ENCODE peak calls at places on chromosomes 4 and X, in four cellular contexts. N, P, I and Y are unnamed samples. For H3K36me3, the result is how much of the 10 kb centered on the place peaks cover.

GRCh38 chr4:4854649-4855292 is 4.7 kb upstream of the MSX1 start:
- DNase-seq in N (no peak), P (no peak), I (no peak), Y (no peak)

GRCh38 chr4:159400782-159401712 is 298.2 kb downstream of the RAPGEF2 start:
- DNase-seq in N (no peak), P (no peak), I (no peak), Y (no peak)

GRCh38 chr4:60948008-60948407 is 252.1 kb upstream of the ADGRL3 start:
- DNase-seq in N (no peak), P (no peak), I (no peak), Y (no peak)

GRCh38 chrX:15576019-15576418 is 24.7 kb downstream of the ACE2 start:
- DNase-seq in N (no peak), P (no peak), I (peak), Y (no peak)

GRCh38 chrX:2351999-2352995 is 148.5 kb downstream of the DHRSX start:
- DNase-seq in N (no peak), P (no peak), I (peak), Y (no peak)

GRCh38 chr4:142656178-142656577 is 189.9 kb downstream of the INPP4B start:
- DNase-seq in N (peak), P (no peak), I (no peak), Y (no peak)

GRCh38 chr4:2281575-2282343 is 19.9 kb upstream of the MXD4 start:
- DNase-seq in N (peak), P (peak), I (no peak), Y (peak)

GRCh38 chrX:9785252-9785943 is 831 bp upstream of the SHROOM2 start:
- DNase-seq in N (no peak), P (no peak), I (no peak), Y (no peak)

GRCh38 chr4:163171590-163171989 is 4.9 kb upstream of the NAF1 start:
- DNase-seq in N (no peak), P (no peak), I (no peak), Y (no peak)

GRCh38 chr4:53489279-53489889 is 101.9 kb downstream of the LNX1 start:
- DNase-seq in N (no peak), P (no peak), I (peak), Y (no peak)

GRCh38 chr4:79121875-79122358 is 182.7 kb upstream of the PAQR3 start:
- DNase-seq in N (no peak), P (no peak), I (no peak), Y (no peak)

GRCh38 chrX:154021131-154021611 is 1.5 kb upstream of the IRAK1 start:
- DNase-seq in N (no peak), P (no peak), I (peak), Y (no peak)

GRCh38 chr4:98433608-98434198 is 172.5 kb downstream of the RAP1GDS1 start:
- DNase-seq in N (no peak), P (no peak), I (no peak), Y (no peak)

GRCh38 chrX:48694776-48695523 is 1.6 kb upstream of the SUV39H1 start:
- DNase-seq in N (no peak), P (no peak), I (no peak), Y (no peak)

GRCh38 chr4:118989098-118990080 is 100.7 kb downstream of the SYNPO2 start:
- DNase-seq in N (no peak), P (no peak), I (peak), Y (no peak)

GRCh38 chrX:84187501-84188319 is at the start of gene RPS6KA6:
- DNase-seq in N (peak), P (peak), I (peak), Y (peak)

GRCh38 chr4:22743290-22743689 is 50.6 kb downstream of the GBA3 start:
- DNase-seq in N (no peak), P (no peak), I (no peak), Y (no peak)

GRCh38 chrX:23008431-23009099 is 8.8 kb downstream of the DDX53 start:
- DNase-seq in N (no peak), P (no peak), I (peak), Y (no peak)

GRCh38 chrX:121256653-121257052 is 209.2 kb downstream of the GLUD2 start:
- DNase-seq in N (no peak), P (no peak), I (no peak), Y (no peak)

GRCh38 chr4:139738846-139739613 is 73.4 kb downstream of the MGST2 start:
- DNase-seq in N (no peak), P (no peak), I (no peak), Y (no peak)

GRCh38 chr4:165288639-165289428 is 38.6 kb upstream of the MSMO1 start:
- DNase-seq in N (no peak), P (no peak), I (no peak), Y (no peak)

GRCh38 chrX:39629001-39629400 is 468.8 kb downstream of the BCOR start:
- DNase-seq in N (no peak), P (no peak), I (no peak), Y (no peak)

GRCh38 chr4:186724048-186724860 is 598 bp upstream of the FAT1 start:
- DNase-seq in N (peak), P (peak), I (no peak), Y (no peak)

GRCh38 chr4:55993994-55994657 is 45.4 kb downstream of the CEP135 start:
- DNase-seq in N (no peak), P (no peak), I (no peak), Y (no peak)

DNA sequence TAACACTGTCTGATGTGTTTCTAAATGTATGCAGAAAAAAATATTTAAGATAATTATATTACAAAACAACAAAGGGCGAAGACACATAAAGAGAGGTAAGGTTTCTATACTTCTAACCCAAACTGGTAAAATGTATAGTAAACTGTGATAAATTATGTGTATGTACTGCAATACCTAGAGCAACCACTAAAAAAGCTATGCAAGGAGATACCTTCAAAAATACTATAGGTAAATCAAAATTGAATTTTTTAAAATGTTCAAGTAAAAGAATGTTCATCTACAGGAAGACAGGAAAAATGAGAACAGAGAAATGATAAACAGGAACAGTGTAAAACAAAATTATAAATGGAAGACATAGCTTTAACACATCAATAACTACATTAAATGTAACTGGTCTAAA is 27.3 kb upstream of the RAI2 start:
- DNase-seq in N (no peak), P (no peak), I (no peak), Y (no peak)
- TF ChIP-seq CTCF in N (no peak), P (peak), I (no peak), Y (peak)

GRCh38 chr4:25107827-25108516 is 52.3 kb downstream of the SEPSECS start:
- DNase-seq in N (peak), P (peak), I (no peak), Y (no peak)
- H3K36me3 ChIP-seq in N (under half), P (under half), I (under half), Y (under half)

GRCh38 chr4:85369703-85370380 is 105.1 kb upstream of the ARHGAP24 start:
- DNase-seq in N (no peak), P (no peak), I (no peak), Y (no peak)
- TF ChIP-seq CTCF in N (no peak), P (no peak), I (peak), Y (no peak)

DNA sequence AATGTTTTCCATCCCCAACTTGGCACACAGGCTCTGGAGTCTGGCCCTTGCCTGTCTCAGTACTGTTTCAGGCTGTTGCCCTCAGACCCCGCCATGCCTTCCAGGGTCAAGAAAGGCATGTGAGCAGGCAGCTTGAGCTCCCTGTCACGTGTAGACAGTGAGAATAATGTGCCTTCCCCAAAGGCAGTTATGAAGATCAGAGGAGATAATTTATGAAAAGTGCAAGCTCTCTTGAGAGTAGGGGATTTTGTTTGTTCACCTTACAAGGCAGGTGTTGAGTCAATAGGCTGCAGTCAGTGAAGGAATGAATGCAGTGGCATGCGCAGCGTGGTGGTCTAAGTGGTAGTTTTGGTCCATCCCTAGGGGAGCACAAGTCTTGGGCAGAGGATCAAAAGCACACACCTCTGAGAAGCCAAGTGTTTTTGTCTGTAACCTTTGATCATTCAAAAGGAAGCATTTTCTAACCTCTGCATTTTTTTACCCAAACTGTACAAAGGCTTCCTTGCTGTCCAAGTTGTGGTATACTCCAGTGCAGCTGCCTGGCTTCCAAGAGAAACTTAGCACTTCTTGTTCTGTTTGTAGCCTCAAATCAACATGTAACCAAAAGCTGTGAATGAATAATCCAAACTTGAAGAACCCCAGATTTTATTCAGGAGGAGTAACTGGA is 14.4 kb downstream of the HADH start:
- DNase-seq in N (no peak), P (no peak), I (no peak), Y (no peak)
- H3K36me3 ChIP-seq in N (under half), P (under half), I (under half), Y (under half)

DNA sequence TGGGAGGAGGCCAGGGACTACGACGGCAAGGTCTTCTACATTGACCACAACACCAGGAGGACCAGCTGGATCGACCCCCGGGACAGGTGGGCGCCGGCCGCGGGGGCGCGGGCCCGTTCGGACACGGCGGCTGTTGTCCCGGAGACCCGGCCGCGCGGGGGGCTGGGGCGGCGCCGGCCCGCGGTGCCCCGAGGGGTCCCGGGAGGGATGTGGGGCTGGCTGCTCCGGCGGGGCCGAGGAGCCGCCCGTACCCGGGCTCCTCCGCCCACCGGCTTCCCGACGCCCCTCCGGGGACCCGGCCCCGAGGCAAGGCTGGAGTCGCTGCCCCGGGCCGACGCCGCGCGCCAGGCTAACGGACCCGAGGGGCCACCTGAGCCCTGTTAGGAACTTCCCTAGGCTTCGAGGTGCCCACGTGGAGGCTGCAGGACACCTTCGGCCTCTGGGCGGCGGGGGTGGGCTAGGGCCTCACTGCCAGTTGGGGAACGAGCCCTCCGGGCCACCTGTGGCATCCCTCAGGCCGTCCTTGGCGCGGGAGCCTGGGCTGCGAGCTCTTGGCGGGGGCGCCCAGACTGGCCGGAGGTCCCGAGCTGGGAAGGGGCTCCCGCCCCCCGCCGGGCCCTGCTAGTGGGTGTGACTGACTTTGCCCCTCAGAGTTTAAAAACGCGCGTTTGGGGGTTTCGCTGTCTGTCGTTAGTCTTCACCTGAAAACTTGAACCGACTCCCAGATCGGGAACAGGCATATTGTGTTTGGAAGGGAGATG is 660 bp downstream of the WWC2 start:
- DNase-seq in N (no peak), P (no peak), I (peak), Y (no peak)
- TF ChIP-seq CTCF in N (no peak), P (no peak), I (peak), Y (no peak)

GRCh38 chr4:185309770-185310169 is 86.0 kb downstream of the LRP2BP start:
- DNase-seq in N (no peak), P (no peak), I (no peak), Y (peak)
- H3K36me3 ChIP-seq in N (under half), P (under half), I (under half), Y (under half)

GRCh38 chr4:125314676-125315570 is at the start of gene FAT4:
- DNase-seq in N (peak), P (peak), I (peak), Y (peak)

GRCh38 chr4:125313989-125314602 is 659 bp upstream of the FAT4 start:
- DNase-seq in N (no peak), P (no peak), I (no peak), Y (no peak)

GRCh38 chr4:125316391-125316780 is 1.6 kb downstream of the FAT4 start:
- DNase-seq in N (peak), P (peak), I (no peak), Y (peak)

GRCh38 chr4:125316781-125317525 is 2.2 kb downstream of the FAT4 start:
- DNase-seq in N (no peak), P (peak), I (peak), Y (no peak)

DNA sequence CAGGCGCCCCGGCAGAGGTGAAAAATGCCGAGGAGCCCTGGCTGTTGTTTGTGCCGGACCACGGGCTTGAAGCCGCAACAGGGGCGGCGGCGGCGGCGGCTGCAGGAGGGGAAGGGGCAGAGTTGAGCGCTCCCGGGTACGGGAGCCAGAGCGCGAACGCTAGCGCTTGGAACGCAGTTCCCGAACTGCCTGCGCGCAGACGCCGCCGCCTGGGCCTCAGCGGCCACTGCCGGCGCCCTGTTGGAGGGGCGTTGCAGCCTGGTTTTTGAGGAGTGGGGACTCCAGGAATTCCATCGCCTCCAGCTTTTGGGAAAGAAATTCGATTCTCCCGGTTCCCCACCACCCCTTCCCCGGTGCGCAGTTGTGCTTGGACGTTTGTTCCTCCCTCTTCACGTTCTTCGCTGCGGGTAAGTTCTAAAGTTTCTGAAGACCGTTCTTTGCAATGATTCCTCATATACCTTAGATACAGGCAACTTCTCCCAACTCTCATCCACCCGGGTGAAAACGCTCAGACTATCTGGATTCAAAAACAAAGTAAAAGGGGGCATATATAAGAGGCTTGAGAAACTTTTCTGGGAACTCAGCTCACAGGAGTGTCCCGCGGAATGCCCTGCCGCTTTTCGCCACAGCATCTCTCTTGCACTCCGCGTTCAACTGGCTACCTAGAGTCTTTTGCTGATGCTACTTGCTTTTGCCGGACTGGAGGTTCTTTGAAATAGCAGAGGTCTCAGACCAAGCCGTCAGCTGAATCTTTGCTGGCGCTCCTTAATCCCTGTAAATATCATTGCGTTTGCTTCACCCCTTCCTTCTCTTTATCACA is 1.0 kb downstream of the FAT4 start:
- DNase-seq in N (peak), P (peak), I (peak), Y (peak)
- TF ChIP-seq CTCF in N (no peak), P (no peak), I (no peak), Y (no peak)